ENCODE peak calls at places on chromosomes 4 and X, in four cellular contexts. One of them, this sample, is unnamed.

GRCh38 chrX:12269484-12269883 is 131.2 kb downstream of the FRMPD4 start:
- DNase-seq in CD8-positive, alpha-beta memory T cell: no peak
- DNase-seq in CD4-positive, alpha-beta memory T cell: no peak
- DNase-seq in substantia nigra: no peak
- DNase-seq in this sample: no peak

GRCh38 chrX:41180194-41180902 is 95.1 kb downstream of the USP9X start:
- DNase-seq in CD8-positive, alpha-beta memory T cell: peak; percentile 58
- DNase-seq in CD4-positive, alpha-beta memory T cell: peak; percentile 52
- DNase-seq in substantia nigra: peak; percentile 3
- DNase-seq in this sample: peak; percentile 42

GRCh38 chr4:185304944-185305690 is 90.6 kb downstream of the LRP2BP start:
- DNase-seq in CD8-positive, alpha-beta memory T cell: no peak
- DNase-seq in CD4-positive, alpha-beta memory T cell: peak; percentile 18
- DNase-seq in substantia nigra: no peak
- DNase-seq in this sample: peak; percentile 9

GRCh38 chr4:128831526-128832252 is 22.2 kb downstream of the JADE1 start:
- DNase-seq in CD8-positive, alpha-beta memory T cell: no peak
- DNase-seq in CD4-positive, alpha-beta memory T cell: no peak
- DNase-seq in substantia nigra: no peak
- DNase-seq in this sample: no peak

GRCh38 chr4:103425406-103425805 is 227.3 kb upstream of the CENPE start:
- DNase-seq in CD8-positive, alpha-beta memory T cell: no peak
- DNase-seq in CD4-positive, alpha-beta memory T cell: no peak
- DNase-seq in substantia nigra: no peak
- DNase-seq in this sample: no peak

GRCh38 chrX:47193475-47194241 is at the start of gene UBA1:
- DNase-seq in CD8-positive, alpha-beta memory T cell: peak; percentile 95
- DNase-seq in CD4-positive, alpha-beta memory T cell: peak; percentile 96
- DNase-seq in substantia nigra: peak; percentile 86
- DNase-seq in this sample: peak; percentile 87

GRCh38 chrX:53282313-53282712 is 929 bp upstream of the IQSEC2 start:
- DNase-seq in CD8-positive, alpha-beta memory T cell: no peak
- DNase-seq in CD4-positive, alpha-beta memory T cell: no peak
- DNase-seq in substantia nigra: no peak
- DNase-seq in this sample: no peak

GRCh38 chr4:84750260-84750955 is 167.5 kb downstream of the CDS1 start:
- DNase-seq in CD8-positive, alpha-beta memory T cell: no peak
- DNase-seq in CD4-positive, alpha-beta memory T cell: peak; percentile 6
- DNase-seq in substantia nigra: no peak
- DNase-seq in this sample: no peak

GRCh38 chrX:101229155-101229554 is 9.6 kb downstream of the DRP2 start:
- DNase-seq in CD8-positive, alpha-beta memory T cell: no peak
- DNase-seq in CD4-positive, alpha-beta memory T cell: no peak
- DNase-seq in substantia nigra: no peak
- DNase-seq in this sample: no peak

DNA sequence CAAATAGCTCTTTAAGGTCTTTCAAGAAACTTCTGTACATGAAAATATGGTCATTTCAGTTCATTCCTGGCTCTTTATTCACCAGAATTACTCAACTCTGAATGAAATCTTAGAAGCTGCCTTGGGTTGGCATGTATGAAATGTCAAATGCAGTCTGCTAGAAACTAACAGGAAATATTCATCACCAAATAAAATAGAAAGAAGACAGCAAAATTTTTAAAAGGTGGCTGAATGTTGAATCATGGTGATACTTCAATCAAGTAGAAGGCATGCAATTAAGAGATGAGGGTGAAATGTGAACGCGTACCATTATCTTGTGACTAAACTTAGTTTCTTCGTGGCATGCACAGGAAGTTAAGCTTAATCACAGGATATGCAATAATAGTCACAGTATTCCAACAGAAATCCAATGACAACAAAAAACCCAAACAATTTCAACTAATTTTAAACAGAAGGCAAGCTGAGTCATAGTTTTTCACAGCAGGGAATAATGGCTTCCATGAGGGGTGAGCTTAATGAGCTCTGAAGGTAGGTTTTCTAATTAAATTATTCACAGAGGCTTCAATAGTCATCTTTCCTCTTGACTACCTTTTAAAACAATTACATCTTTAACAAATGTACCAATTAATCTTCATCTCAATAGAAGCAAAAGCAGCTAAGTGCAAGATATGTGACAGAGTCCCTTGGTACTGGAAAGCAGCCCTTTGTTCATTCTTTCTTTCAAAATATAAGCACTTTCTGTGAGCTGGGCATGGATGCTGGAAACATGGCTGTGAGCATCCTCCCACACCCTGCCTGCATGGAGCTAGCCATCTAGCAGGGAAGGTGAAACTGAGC is 44.5 kb downstream of the SCFD2 start:
- DNase-seq in CD8-positive, alpha-beta memory T cell: no peak
- DNase-seq in CD4-positive, alpha-beta memory T cell: no peak
- DNase-seq in substantia nigra: no peak
- DNase-seq in this sample: no peak
- H3K27ac ChIP-seq in CD8-positive, alpha-beta memory T cell: no peak overlapping the region
- H3K27ac ChIP-seq in CD4-positive, alpha-beta memory T cell: no peak overlapping the region
- H3K27ac ChIP-seq in substantia nigra: no peak overlapping the region
- H3K27ac ChIP-seq in this sample: no peak overlapping the region

GRCh38 chr4:101693842-101694398 is 96.6 kb upstream of the BANK1 start:
- DNase-seq in CD8-positive, alpha-beta memory T cell: no peak
- DNase-seq in CD4-positive, alpha-beta memory T cell: no peak
- DNase-seq in substantia nigra: no peak
- DNase-seq in this sample: no peak
- H3K27ac ChIP-seq in CD8-positive, alpha-beta memory T cell: no peak overlapping the region
- H3K27ac ChIP-seq in CD4-positive, alpha-beta memory T cell: no peak overlapping the region
- H3K27ac ChIP-seq in substantia nigra: no peak overlapping the region
- H3K27ac ChIP-seq in this sample: no peak overlapping the region

GRCh38 chr4:137545461-137545861 is 13.2 kb upstream of the PCDH18 start:
- DNase-seq in CD8-positive, alpha-beta memory T cell: no peak
- DNase-seq in CD4-positive, alpha-beta memory T cell: no peak
- DNase-seq in substantia nigra: no peak
- DNase-seq in this sample: no peak
- H3K27ac ChIP-seq in CD8-positive, alpha-beta memory T cell: no peak overlapping the region
- H3K27ac ChIP-seq in CD4-positive, alpha-beta memory T cell: no peak overlapping the region
- H3K27ac ChIP-seq in substantia nigra: no peak overlapping the region
- H3K27ac ChIP-seq in this sample: no peak overlapping the region

GRCh38 chr4:139782926-139783542 is 117.4 kb downstream of the MGST2 start:
- DNase-seq in CD8-positive, alpha-beta memory T cell: no peak
- DNase-seq in CD4-positive, alpha-beta memory T cell: no peak
- DNase-seq in substantia nigra: no peak
- DNase-seq in this sample: no peak
- H3K27ac ChIP-seq in CD8-positive, alpha-beta memory T cell: no peak overlapping the region
- H3K27ac ChIP-seq in CD4-positive, alpha-beta memory T cell: no peak overlapping the region
- H3K27ac ChIP-seq in substantia nigra: no peak overlapping the region
- H3K27ac ChIP-seq in this sample: no peak overlapping the region

GRCh38 chr4:119626420-119626819 is 2.2 kb downstream of the PDE5A start:
- DNase-seq in CD8-positive, alpha-beta memory T cell: no peak
- DNase-seq in CD4-positive, alpha-beta memory T cell: no peak
- DNase-seq in substantia nigra: no peak
- DNase-seq in this sample: no peak
- H3K27ac ChIP-seq in CD8-positive, alpha-beta memory T cell: no peak overlapping the region
- H3K27ac ChIP-seq in CD4-positive, alpha-beta memory T cell: no peak overlapping the region
- H3K27ac ChIP-seq in substantia nigra: no peak overlapping the region
- H3K27ac ChIP-seq in this sample: no peak overlapping the region

GRCh38 chrX:14702145-14702544 is 170.7 kb downstream of the FANCB start:
- DNase-seq in CD8-positive, alpha-beta memory T cell: no peak
- DNase-seq in CD4-positive, alpha-beta memory T cell: no peak
- DNase-seq in substantia nigra: no peak
- DNase-seq in this sample: no peak
- H3K27ac ChIP-seq in CD8-positive, alpha-beta memory T cell: no peak overlapping the region
- H3K27ac ChIP-seq in CD4-positive, alpha-beta memory T cell: no peak overlapping the region
- H3K27ac ChIP-seq in substantia nigra: no peak overlapping the region
- H3K27ac ChIP-seq in this sample: no peak overlapping the region

GRCh38 chr4:82428969-82429727 is 1.1 kb downstream of the HNRNPDL start:
- DNase-seq in CD8-positive, alpha-beta memory T cell: peak; percentile 95
- DNase-seq in CD4-positive, alpha-beta memory T cell: peak; percentile 96
- DNase-seq in substantia nigra: peak; percentile 92
- DNase-seq in this sample: peak; percentile 95

GRCh38 chr4:82430193-82431025 is at the start of the genes ENOPH1 and HNRNPDL:
- DNase-seq in CD8-positive, alpha-beta memory T cell: peak; percentile 96
- DNase-seq in CD4-positive, alpha-beta memory T cell: peak; percentile 95
- DNase-seq in substantia nigra: peak; percentile 97
- DNase-seq in this sample: peak; percentile 92

GRCh38 chr4:82429728-82430192 is 502 bp downstream of the HNRNPDL start:
- DNase-seq in CD8-positive, alpha-beta memory T cell: peak; percentile 88
- DNase-seq in CD4-positive, alpha-beta memory T cell: no peak
- DNase-seq in substantia nigra: no peak
- DNase-seq in this sample: peak; percentile 74

GRCh38 chr4:82431026-82431745 is 796 bp downstream of the ENOPH1 start:
- DNase-seq in CD8-positive, alpha-beta memory T cell: peak; percentile 56
- DNase-seq in CD4-positive, alpha-beta memory T cell: no peak
- DNase-seq in substantia nigra: peak; percentile 30
- DNase-seq in this sample: peak; percentile 44

DNA sequence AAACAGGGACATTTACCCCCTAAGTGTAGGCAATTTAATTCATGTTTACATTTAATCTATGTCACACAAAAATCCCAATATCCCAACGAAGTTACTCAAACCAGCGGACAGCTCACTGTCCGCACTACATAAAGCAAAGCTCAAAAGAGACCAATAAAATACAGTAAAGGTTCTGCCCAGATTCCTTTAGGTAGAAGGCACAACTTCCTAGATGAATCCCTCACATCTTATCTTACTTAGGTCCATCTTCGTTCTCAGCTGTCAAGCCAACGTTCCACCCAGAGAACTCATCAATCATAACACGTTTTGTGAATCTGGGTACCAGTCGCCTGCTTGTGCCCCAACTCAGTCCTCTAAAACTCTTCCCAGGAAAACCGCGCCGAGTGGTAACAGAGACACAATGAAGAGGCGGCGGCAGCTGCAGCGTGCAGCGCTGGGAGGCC is 1.7 kb downstream of the HNRNPDL start:
- DNase-seq in CD8-positive, alpha-beta memory T cell: no peak
- DNase-seq in CD4-positive, alpha-beta memory T cell: no peak
- DNase-seq in substantia nigra: no peak
- DNase-seq in this sample: no peak
- H3K27ac ChIP-seq in CD8-positive, alpha-beta memory T cell: peak overlapping the region; percentile 99
- H3K27ac ChIP-seq in CD4-positive, alpha-beta memory T cell: peak overlapping the region; percentile 99
- H3K27ac ChIP-seq in substantia nigra: no peak overlapping the region
- H3K27ac ChIP-seq in this sample: peak overlapping the region; percentile 98

DNA sequence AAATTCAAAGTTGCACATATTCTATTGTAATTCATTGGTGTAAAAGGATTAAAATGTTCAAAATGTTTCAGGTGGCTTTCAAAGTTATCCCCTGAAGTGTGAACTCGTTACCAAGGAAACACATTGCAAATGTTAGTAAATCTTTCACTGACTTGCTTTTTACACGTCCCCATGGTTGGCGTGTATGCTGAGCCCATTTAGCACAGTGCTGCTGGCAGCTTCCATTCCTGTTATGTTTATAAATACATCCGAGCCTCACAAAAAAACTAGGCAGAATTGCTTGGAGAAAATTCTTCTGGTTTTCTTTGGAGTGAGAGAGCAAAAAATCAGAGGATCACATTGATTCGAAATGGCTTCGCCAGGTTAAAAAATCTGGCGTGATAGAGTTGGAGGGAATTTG is 105.9 kb upstream of the HPGD start:
- DNase-seq in CD8-positive, alpha-beta memory T cell: no peak
- DNase-seq in CD4-positive, alpha-beta memory T cell: no peak
- DNase-seq in substantia nigra: no peak
- DNase-seq in this sample: no peak
- H3K27ac ChIP-seq in CD8-positive, alpha-beta memory T cell: no peak overlapping the region
- H3K27ac ChIP-seq in CD4-positive, alpha-beta memory T cell: no peak overlapping the region
- H3K27ac ChIP-seq in substantia nigra: no peak overlapping the region
- H3K27ac ChIP-seq in this sample: no peak overlapping the region

DNA sequence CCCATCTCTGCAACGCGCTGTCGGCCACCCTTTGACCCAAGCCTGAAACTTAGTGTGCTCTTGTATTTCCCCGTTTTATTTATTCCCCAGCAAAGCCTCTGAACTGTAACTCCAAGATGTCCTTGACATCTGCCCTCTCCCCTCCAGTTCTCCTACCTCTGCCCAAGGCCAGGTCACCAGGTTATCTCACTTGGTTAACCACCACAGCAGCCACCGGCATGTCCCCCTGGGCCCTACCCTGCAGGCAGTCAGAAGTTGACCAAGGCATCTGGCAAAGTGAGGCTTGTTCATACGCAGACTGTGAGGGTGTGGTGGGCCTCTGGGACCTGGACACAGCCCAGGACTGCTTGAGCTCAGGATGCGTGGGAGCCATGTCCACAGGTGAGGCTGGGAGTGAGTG is 195.1 kb upstream of the PSAPL1 start:
- DNase-seq in CD8-positive, alpha-beta memory T cell: no peak
- DNase-seq in CD4-positive, alpha-beta memory T cell: no peak
- DNase-seq in substantia nigra: no peak
- DNase-seq in this sample: no peak
- H3K27ac ChIP-seq in CD8-positive, alpha-beta memory T cell: no peak overlapping the region
- H3K27ac ChIP-seq in CD4-positive, alpha-beta memory T cell: no peak overlapping the region
- H3K27ac ChIP-seq in substantia nigra: no peak overlapping the region
- H3K27ac ChIP-seq in this sample: no peak overlapping the region

This sample was measured in CD4-positive, alpha-beta T cell.